ENCODE peak calls at places on chromosome 16, in seven cellular contexts. One of them, this sample, is unnamed. For H3K4me1, the result is how much of the 10 kb centered on the place peaks cover.

GRCh38 chr16:68969338-68969737 is 126.0 kb downstream of the TANGO6 start:
- DNase-seq in sigmoid colon: no peak
- DNase-seq in foreskin keratinocyte: no peak
- DNase-seq in tibial artery: no peak
- DNase-seq in uterus: no peak
- DNase-seq in CD8-positive, alpha-beta memory T cell: no peak
- DNase-seq in lower lobe of right lung: no peak
- DNase-seq in this sample: no peak

GRCh38 chr16:68800257-68800875 is 43.0 kb upstream of the TANGO6 start:
- DNase-seq in sigmoid colon: peak
- DNase-seq in foreskin keratinocyte: peak
- DNase-seq in tibial artery: no peak
- DNase-seq in uterus: peak
- DNase-seq in CD8-positive, alpha-beta memory T cell: peak
- DNase-seq in lower lobe of right lung: no peak
- DNase-seq in this sample: no peak

GRCh38 chr16:27426423-27427408 is 24.7 kb downstream of the IL21R start:
- DNase-seq in sigmoid colon: peak
- DNase-seq in foreskin keratinocyte: peak
- DNase-seq in tibial artery: peak
- DNase-seq in uterus: no peak
- DNase-seq in CD8-positive, alpha-beta memory T cell: peak
- DNase-seq in lower lobe of right lung: no peak
- DNase-seq in this sample: peak

GRCh38 chr16:50011707-50012106 is 13.3 kb upstream of the CNEP1R1 start:
- DNase-seq in sigmoid colon: no peak
- DNase-seq in foreskin keratinocyte: no peak
- DNase-seq in tibial artery: no peak
- DNase-seq in uterus: no peak
- DNase-seq in CD8-positive, alpha-beta memory T cell: no peak
- DNase-seq in lower lobe of right lung: no peak
- DNase-seq in this sample: no peak

GRCh38 chr16:65909310-65910050 is 457.0 kb upstream of the CDH5 start:
- DNase-seq in sigmoid colon: no peak
- DNase-seq in foreskin keratinocyte: no peak
- DNase-seq in tibial artery: no peak
- DNase-seq in uterus: no peak
- DNase-seq in CD8-positive, alpha-beta memory T cell: no peak
- DNase-seq in lower lobe of right lung: no peak
- DNase-seq in this sample: no peak

GRCh38 chr16:69711115-69711740 is 15.1 kb downstream of the NQO1 start:
- DNase-seq in sigmoid colon: no peak
- DNase-seq in foreskin keratinocyte: peak
- DNase-seq in tibial artery: peak
- DNase-seq in uterus: peak
- DNase-seq in CD8-positive, alpha-beta memory T cell: no peak
- DNase-seq in lower lobe of right lung: no peak
- DNase-seq in this sample: no peak

GRCh38 chr16:19833581-19833980 is 51.1 kb downstream of the GPRC5B start:
- DNase-seq in sigmoid colon: no peak
- DNase-seq in foreskin keratinocyte: no peak
- DNase-seq in tibial artery: no peak
- DNase-seq in uterus: no peak
- DNase-seq in CD8-positive, alpha-beta memory T cell: no peak
- DNase-seq in lower lobe of right lung: no peak
- DNase-seq in this sample: no peak

GRCh38 chr16:25922438-25922837 is 230.7 kb downstream of the HS3ST4 start:
- DNase-seq in sigmoid colon: no peak
- DNase-seq in foreskin keratinocyte: no peak
- DNase-seq in tibial artery: no peak
- DNase-seq in uterus: no peak
- DNase-seq in CD8-positive, alpha-beta memory T cell: no peak
- DNase-seq in lower lobe of right lung: no peak
- DNase-seq in this sample: no peak

GRCh38 chr16:73032548-73033270 is 15.2 kb downstream of the ZFHX3 start:
- DNase-seq in sigmoid colon: no peak
- DNase-seq in foreskin keratinocyte: no peak
- DNase-seq in tibial artery: peak
- DNase-seq in uterus: no peak
- DNase-seq in CD8-positive, alpha-beta memory T cell: no peak
- DNase-seq in lower lobe of right lung: no peak
- DNase-seq in this sample: no peak

GRCh38 chr16:73034374-73034773 is 13.6 kb downstream of the ZFHX3 start:
- DNase-seq in sigmoid colon: no peak
- DNase-seq in foreskin keratinocyte: no peak
- DNase-seq in tibial artery: no peak
- DNase-seq in uterus: no peak
- DNase-seq in CD8-positive, alpha-beta memory T cell: no peak
- DNase-seq in lower lobe of right lung: no peak
- DNase-seq in this sample: no peak

GRCh38 chr16:73036074-73036826 is 11.7 kb downstream of the ZFHX3 start:
- DNase-seq in sigmoid colon: no peak
- DNase-seq in foreskin keratinocyte: no peak
- DNase-seq in tibial artery: no peak
- DNase-seq in uterus: no peak
- DNase-seq in CD8-positive, alpha-beta memory T cell: no peak
- DNase-seq in lower lobe of right lung: no peak
- DNase-seq in this sample: no peak

GRCh38 chr16:73031155-73031866 is 16.6 kb downstream of the ZFHX3 start:
- DNase-seq in sigmoid colon: peak
- DNase-seq in foreskin keratinocyte: no peak
- DNase-seq in tibial artery: peak
- DNase-seq in uterus: no peak
- DNase-seq in CD8-positive, alpha-beta memory T cell: no peak
- DNase-seq in lower lobe of right lung: no peak
- DNase-seq in this sample: no peak

GRCh38 chr16:73033271-73033998 is 14.5 kb downstream of the ZFHX3 start:
- DNase-seq in sigmoid colon: no peak
- DNase-seq in foreskin keratinocyte: no peak
- DNase-seq in tibial artery: no peak
- DNase-seq in uterus: no peak
- DNase-seq in CD8-positive, alpha-beta memory T cell: no peak
- DNase-seq in lower lobe of right lung: no peak
- DNase-seq in this sample: no peak
- H3K4me1 ChIP-seq in sigmoid colon: half or more
- H3K4me1 ChIP-seq in foreskin keratinocyte: under half
- H3K4me1 ChIP-seq in tibial artery: half or more
- H3K4me1 ChIP-seq in uterus: under half
- H3K4me1 ChIP-seq in CD8-positive, alpha-beta memory T cell: under half
- H3K4me1 ChIP-seq in lower lobe of right lung: half or more
- H3K4me1 ChIP-seq in this sample: under half

GRCh38 chr16:11215935-11216556 is 40.0 kb downstream of the SOCS1 start:
- DNase-seq in sigmoid colon: no peak
- DNase-seq in foreskin keratinocyte: no peak
- DNase-seq in tibial artery: no peak
- DNase-seq in uterus: no peak
- DNase-seq in CD8-positive, alpha-beta memory T cell: no peak
- DNase-seq in lower lobe of right lung: no peak
- DNase-seq in this sample: no peak
- H3K4me1 ChIP-seq in sigmoid colon: under half
- H3K4me1 ChIP-seq in foreskin keratinocyte: under half
- H3K4me1 ChIP-seq in tibial artery: under half
- H3K4me1 ChIP-seq in uterus: under half
- H3K4me1 ChIP-seq in CD8-positive, alpha-beta memory T cell: under half
- H3K4me1 ChIP-seq in lower lobe of right lung: under half
- H3K4me1 ChIP-seq in this sample: under half

DNA sequence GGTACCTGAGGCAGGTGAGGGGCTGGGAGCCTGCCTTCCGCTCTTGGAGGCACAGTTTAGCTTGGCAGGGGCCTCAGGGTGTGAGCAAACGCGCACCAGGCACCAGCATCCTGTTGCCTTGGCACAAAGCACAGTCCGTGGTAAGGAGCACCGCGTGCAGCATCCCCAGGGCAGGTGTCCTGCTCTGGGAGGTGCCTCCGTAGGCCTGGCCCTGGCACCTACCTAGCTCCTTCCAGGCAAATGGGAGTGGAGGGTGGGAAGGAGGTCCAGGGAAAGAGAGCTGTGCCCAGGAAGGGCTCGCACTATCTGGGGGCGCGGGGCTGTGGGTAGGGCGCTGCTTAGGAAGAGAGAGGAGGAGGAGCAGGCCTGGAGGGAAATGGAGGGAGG is 3.1 kb upstream of the GSE1 start:
- DNase-seq in sigmoid colon: no peak
- DNase-seq in foreskin keratinocyte: no peak
- DNase-seq in tibial artery: no peak
- DNase-seq in uterus: peak
- DNase-seq in CD8-positive, alpha-beta memory T cell: no peak
- DNase-seq in lower lobe of right lung: no peak
- DNase-seq in this sample: no peak
- H3K4me1 ChIP-seq in sigmoid colon: half or more
- H3K4me1 ChIP-seq in foreskin keratinocyte: under half
- H3K4me1 ChIP-seq in tibial artery: under half
- H3K4me1 ChIP-seq in uterus: under half
- H3K4me1 ChIP-seq in CD8-positive, alpha-beta memory T cell: under half
- H3K4me1 ChIP-seq in lower lobe of right lung: half or more
- H3K4me1 ChIP-seq in this sample: under half

GRCh38 chr16:10808218-10808617 is 10.4 kb downstream of the TVP23A start:
- DNase-seq in sigmoid colon: no peak
- DNase-seq in foreskin keratinocyte: no peak
- DNase-seq in tibial artery: no peak
- DNase-seq in uterus: no peak
- DNase-seq in CD8-positive, alpha-beta memory T cell: no peak
- DNase-seq in lower lobe of right lung: no peak
- DNase-seq in this sample: no peak

GRCh38 chr16:10805362-10805761 is 13.2 kb downstream of the TVP23A start:
- DNase-seq in sigmoid colon: no peak
- DNase-seq in foreskin keratinocyte: no peak
- DNase-seq in tibial artery: no peak
- DNase-seq in uterus: no peak
- DNase-seq in CD8-positive, alpha-beta memory T cell: no peak
- DNase-seq in lower lobe of right lung: no peak
- DNase-seq in this sample: no peak

GRCh38 chr16:10808850-10809249 is 9.7 kb downstream of the TVP23A start:
- DNase-seq in sigmoid colon: no peak
- DNase-seq in foreskin keratinocyte: no peak
- DNase-seq in tibial artery: no peak
- DNase-seq in uterus: no peak
- DNase-seq in CD8-positive, alpha-beta memory T cell: no peak
- DNase-seq in lower lobe of right lung: no peak
- DNase-seq in this sample: no peak

GRCh38 chr16:10809706-10810105 is 8.9 kb downstream of the TVP23A start:
- DNase-seq in sigmoid colon: no peak
- DNase-seq in foreskin keratinocyte: no peak
- DNase-seq in tibial artery: no peak
- DNase-seq in uterus: no peak
- DNase-seq in CD8-positive, alpha-beta memory T cell: no peak
- DNase-seq in lower lobe of right lung: no peak
- DNase-seq in this sample: no peak

DNA sequence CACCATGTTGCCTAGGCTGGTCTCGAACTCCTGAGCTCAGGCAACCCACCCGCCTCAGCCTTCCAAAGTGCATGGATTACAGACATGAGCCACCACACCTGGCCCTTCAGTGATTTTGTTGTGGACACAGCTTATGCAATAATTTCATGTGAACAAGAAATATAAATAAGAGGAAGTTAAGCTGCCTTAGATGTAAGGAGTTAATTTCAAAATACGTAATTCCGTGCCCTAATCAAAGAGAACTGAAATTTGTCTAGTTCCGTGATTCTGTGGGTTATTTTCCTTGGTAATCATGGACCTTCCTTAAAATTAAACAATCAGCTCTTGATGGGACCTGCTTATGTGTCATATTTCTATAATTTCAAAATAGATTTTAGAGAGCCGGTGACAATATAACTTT is 11.9 kb downstream of the TVP23A start:
- DNase-seq in sigmoid colon: no peak
- DNase-seq in foreskin keratinocyte: no peak
- DNase-seq in tibial artery: no peak
- DNase-seq in uterus: no peak
- DNase-seq in CD8-positive, alpha-beta memory T cell: no peak
- DNase-seq in lower lobe of right lung: no peak
- DNase-seq in this sample: no peak
- H3K4me1 ChIP-seq in sigmoid colon: under half
- H3K4me1 ChIP-seq in foreskin keratinocyte: under half
- H3K4me1 ChIP-seq in tibial artery: under half
- H3K4me1 ChIP-seq in uterus: under half
- H3K4me1 ChIP-seq in CD8-positive, alpha-beta memory T cell: under half
- H3K4me1 ChIP-seq in lower lobe of right lung: under half
- H3K4me1 ChIP-seq in this sample: under half

GRCh38 chr16:72134507-72134906 is 37.4 kb downstream of the PMFBP1 start:
- DNase-seq in sigmoid colon: no peak
- DNase-seq in foreskin keratinocyte: no peak
- DNase-seq in tibial artery: no peak
- DNase-seq in uterus: no peak
- DNase-seq in CD8-positive, alpha-beta memory T cell: no peak
- DNase-seq in lower lobe of right lung: no peak
- DNase-seq in this sample: no peak
- H3K4me1 ChIP-seq in sigmoid colon: under half
- H3K4me1 ChIP-seq in foreskin keratinocyte: under half
- H3K4me1 ChIP-seq in tibial artery: under half
- H3K4me1 ChIP-seq in uterus: under half
- H3K4me1 ChIP-seq in CD8-positive, alpha-beta memory T cell: under half
- H3K4me1 ChIP-seq in lower lobe of right lung: under half
- H3K4me1 ChIP-seq in this sample: under half

GRCh38 chr16:48540222-48540900 is 69.6 kb downstream of the N4BP1 start:
- DNase-seq in sigmoid colon: no peak
- DNase-seq in foreskin keratinocyte: no peak
- DNase-seq in tibial artery: no peak
- DNase-seq in uterus: no peak
- DNase-seq in CD8-positive, alpha-beta memory T cell: no peak
- DNase-seq in lower lobe of right lung: peak
- DNase-seq in this sample: no peak
- H3K4me1 ChIP-seq in sigmoid colon: under half
- H3K4me1 ChIP-seq in foreskin keratinocyte: under half
- H3K4me1 ChIP-seq in tibial artery: under half
- H3K4me1 ChIP-seq in uterus: under half
- H3K4me1 ChIP-seq in CD8-positive, alpha-beta memory T cell: under half
- H3K4me1 ChIP-seq in lower lobe of right lung: under half
- H3K4me1 ChIP-seq in this sample: under half

This sample was measured in ascending aorta.